ENCODE peak calls at places on chromosomes 11 and 22, in nine cellular contexts. H is ovary, Z is adrenal gland, S is A549, C is spleen, O is HCT116, A is IMR-90, Y is transverse colon, L is thyroid gland. P is an unnamed sample.
A peak's percentile ranks its signal among the peaks of the same experiment; 100 is the strongest.

GRCh38 chr11:69948256-69949141 is 129.3 kb upstream of the FGF3 start:
- DNase-seq in H (no peak), Z (no peak), S (peak; percentile 83), C (peak; percentile 57), O (peak; percentile 96), A (peak; percentile 57), Y (peak; percentile 48), L (no peak), P (no peak)

GRCh38 chr22:30453731-30454510 is 17.9 kb downstream of the SEC14L3 start:
- DNase-seq in H (no peak), Z (no peak), S (peak; percentile 31), C (no peak), O (no peak), A (no peak), Y (no peak), L (peak; percentile 58), P (no peak)

GRCh38 chr11:17774232-17775034 is 39.9 kb downstream of the KCNC1 start:
- DNase-seq in H (no peak), Z (no peak), S (no peak), C (peak; percentile 63), O (no peak), A (no peak), Y (no peak), L (no peak), P (no peak)

GRCh38 chr11:119677840-119678239 is 51.2 kb downstream of the NECTIN1 start:
- DNase-seq in H (no peak), Z (no peak), S (no peak), C (no peak), O (no peak), A (no peak), Y (no peak), L (no peak), P (no peak)

GRCh38 chr11:114398303-114398920 is 1.9 kb downstream of the C11orf71 start:
- DNase-seq in H (no peak), Z (no peak), S (no peak), C (no peak), O (no peak), A (no peak), Y (no peak), L (no peak), P (no peak)

GRCh38 chr22:33401291-33401690 is 343.1 kb upstream of the SYN3 start:
- DNase-seq in H (no peak), Z (no peak), S (peak; percentile 10), C (no peak), O (no peak), A (peak; percentile 75), Y (no peak), L (no peak), P (no peak)

GRCh38 chr11:133570376-133570775 is 38.1 kb upstream of the OPCML start:
- DNase-seq in H (no peak), Z (no peak), S (peak; percentile 3), C (no peak), O (no peak), A (no peak), Y (no peak), L (no peak), P (no peak)

GRCh38 chr11:1792461-1792860 is 28.7 kb upstream of the CTSD start:
- DNase-seq in H (no peak), Z (no peak), S (no peak), C (no peak), O (no peak), A (no peak), Y (no peak), L (no peak), P (no peak)

GRCh38 chr11:9977554-9977953 is 313.7 kb downstream of the SWAP70 start:
- DNase-seq in H (no peak), Z (no peak), S (no peak), C (no peak), O (no peak), A (no peak), Y (no peak), L (no peak), P (no peak)

GRCh38 chr11:9982127-9982795 is 311.8 kb downstream of the SBF2 start:
- DNase-seq in H (no peak), Z (no peak), S (peak; percentile 51), C (no peak), O (no peak), A (no peak), Y (no peak), L (no peak), P (no peak)

GRCh38 chr11:9980931-9981330 is 313.1 kb downstream of the SBF2 start:
- DNase-seq in H (no peak), Z (no peak), S (no peak), C (no peak), O (no peak), A (no peak), Y (no peak), L (no peak), P (no peak)

DNA sequence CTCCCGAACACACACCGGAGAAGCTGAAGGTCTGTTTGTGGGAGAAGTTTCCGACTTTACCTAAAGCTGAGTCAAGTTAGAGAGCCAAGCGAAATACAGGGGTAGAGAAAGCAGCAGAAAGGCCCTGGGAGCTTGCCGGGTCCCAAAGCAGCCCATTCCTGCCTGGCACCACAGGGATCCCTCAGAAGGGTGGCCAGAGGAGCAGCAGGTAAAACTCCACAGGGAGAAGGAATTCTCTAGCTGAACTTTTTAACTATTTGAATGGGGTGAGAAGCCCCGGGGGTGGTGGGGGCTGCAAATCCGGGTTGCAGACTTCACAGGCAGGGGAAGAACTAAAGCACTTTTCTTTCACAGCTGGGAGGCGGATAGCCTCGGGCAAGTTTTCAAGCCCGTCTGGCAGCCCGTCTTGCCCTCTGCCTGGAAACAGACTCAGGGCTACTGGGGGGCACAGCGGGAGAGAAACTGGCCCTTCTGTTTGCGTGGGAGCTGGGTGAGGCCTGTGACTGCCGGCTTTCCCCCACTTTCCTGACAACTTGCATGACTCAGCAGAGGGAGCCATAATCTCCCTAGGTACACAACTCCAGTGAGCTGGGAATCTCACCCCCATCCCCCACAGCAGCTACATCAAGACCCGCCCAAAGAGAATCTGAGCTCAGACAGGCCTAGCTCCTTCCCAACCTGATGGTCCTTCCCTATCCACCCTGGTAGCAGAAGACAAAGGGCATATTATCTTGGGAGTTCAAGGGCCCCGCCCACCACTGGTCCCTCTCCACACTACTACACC is 311.0 kb downstream of the SBF2 start:
- DNase-seq in H (no peak), Z (no peak), S (peak; percentile 97), C (no peak), O (peak; percentile 31), A (peak; percentile 40), Y (peak; percentile 38), L (no peak), P (no peak)
- H3K27ac ChIP-seq in H (no peak overlapping the region), Z (no peak overlapping the region), S (peak overlapping the region; percentile 95), C (no peak overlapping the region), O (peak overlapping the region; percentile 42), A (peak overlapping the region; percentile 35), Y (no peak overlapping the region), L (no peak overlapping the region), P (no peak overlapping the region)

GRCh38 chr22:20624161-20624616 is 116.8 kb downstream of the MED15 start:
- DNase-seq in H (no peak), Z (no peak), S (no peak), C (no peak), O (no peak), A (peak; percentile 31), Y (no peak), L (no peak), P (no peak)

GRCh38 chr22:20626811-20627210 is 119.4 kb downstream of the MED15 start:
- DNase-seq in H (no peak), Z (no peak), S (no peak), C (no peak), O (no peak), A (no peak), Y (no peak), L (no peak), P (no peak)

GRCh38 chr22:20622650-20623339 is 115.4 kb downstream of the MED15 start:
- DNase-seq in H (no peak), Z (no peak), S (no peak), C (no peak), O (no peak), A (no peak), Y (no peak), L (no peak), P (no peak)

GRCh38 chr22:20627432-20627831 is 120.0 kb downstream of the MED15 start:
- DNase-seq in H (no peak), Z (no peak), S (no peak), C (no peak), O (no peak), A (no peak), Y (no peak), L (no peak), P (no peak)

DNA sequence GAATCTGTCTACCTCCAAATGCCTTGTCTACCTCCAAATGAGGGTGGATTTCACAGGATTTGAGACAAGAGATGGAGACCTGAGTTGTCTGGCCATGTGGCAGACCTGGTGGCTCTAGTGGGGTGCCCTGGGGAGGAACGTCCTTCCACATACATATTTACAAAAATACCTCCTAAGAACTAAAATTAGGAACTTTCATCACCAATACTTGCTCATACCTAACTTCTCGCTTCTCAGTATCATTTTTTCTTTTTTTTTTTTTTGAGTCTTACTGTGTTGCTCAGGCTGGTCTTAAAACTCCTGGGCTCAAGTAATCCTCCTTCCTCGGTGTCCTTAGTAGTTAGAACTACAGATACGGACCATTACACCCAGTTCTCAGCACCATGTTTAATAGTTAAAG is 117.9 kb downstream of the MED15 start:
- DNase-seq in H (no peak), Z (no peak), S (no peak), C (no peak), O (no peak), A (no peak), Y (no peak), L (no peak), P (no peak)
- TF ChIP-seq POLR2A in H (no peak), Z (no peak), S (no peak), C (no peak), O (no peak), A (no peak), Y (no peak), L (no peak), P (no peak)

GRCh38 chr11:7300281-7300680 is 48.6 kb downstream of the SYT9 start:
- DNase-seq in H (no peak), Z (no peak), S (no peak), C (no peak), O (no peak), A (no peak), Y (no peak), L (no peak), P (no peak)

GRCh38 chr11:7303146-7303545 is 51.4 kb downstream of the SYT9 start:
- DNase-seq in H (no peak), Z (no peak), S (no peak), C (no peak), O (no peak), A (no peak), Y (no peak), L (no peak), P (no peak)

DNA sequence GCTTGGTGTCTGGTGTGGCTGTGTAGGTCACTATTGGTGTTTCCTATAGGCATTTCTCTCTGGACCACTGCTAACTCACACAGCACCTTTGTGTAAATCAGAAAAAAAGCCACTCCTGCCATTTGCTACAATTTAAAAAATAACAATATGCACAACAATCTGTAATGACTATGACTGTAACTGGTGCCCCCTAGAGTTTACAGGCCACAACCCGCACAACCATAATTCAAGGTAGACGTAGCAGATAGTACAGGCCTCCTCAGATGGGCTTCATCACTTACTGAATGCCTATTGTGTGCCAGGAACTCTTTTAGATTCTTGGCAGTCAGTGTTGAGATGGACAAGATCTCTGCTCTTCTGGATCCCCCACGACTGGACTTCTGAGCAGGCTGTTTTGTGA is 47.7 kb downstream of the SYT9 start:
- DNase-seq in H (no peak), Z (no peak), S (no peak), C (no peak), O (no peak), A (no peak), Y (no peak), L (no peak), P (no peak)
- TF ChIP-seq CTCF in H (no peak), Z (no peak), S (no peak), C (no peak), O (no peak), A (no peak), Y (no peak), L (no peak), P (no peak)

DNA sequence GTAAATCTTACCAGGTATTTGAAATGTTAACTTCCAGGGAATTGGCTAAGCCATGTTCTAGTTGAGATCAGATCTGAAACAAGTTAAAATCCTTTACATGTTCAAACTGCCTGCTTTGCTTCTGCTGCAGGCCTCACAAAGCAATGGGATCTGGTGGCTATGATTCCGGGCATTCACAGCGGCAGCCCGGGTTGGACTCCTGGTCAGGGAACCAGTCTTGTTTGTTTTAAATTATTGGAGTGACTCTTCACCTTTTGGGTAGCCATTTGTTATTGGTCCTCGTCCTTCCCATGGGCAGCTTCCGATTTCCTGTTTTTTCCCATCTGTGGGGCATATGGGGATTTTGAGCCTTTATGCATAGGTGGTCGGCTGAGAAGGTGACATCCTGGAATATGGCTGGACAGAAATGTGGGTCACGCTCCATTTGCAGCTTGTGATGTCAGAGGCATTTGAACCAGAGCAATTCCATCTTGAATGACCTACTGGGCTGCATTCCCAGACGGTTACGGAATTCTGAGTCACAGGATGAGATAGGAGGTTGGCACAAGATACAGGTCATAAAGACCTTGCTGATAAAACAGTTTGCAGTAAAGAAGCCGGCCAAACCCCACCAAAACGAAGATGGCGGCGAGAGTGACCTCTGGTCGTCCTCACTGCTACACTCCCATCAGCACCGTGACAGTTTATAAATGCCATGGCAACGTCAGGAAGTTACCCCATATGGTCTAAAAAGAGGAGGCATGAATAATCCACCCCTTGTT is 20.1 kb upstream of the GSTP1 start:
- DNase-seq in H (peak; percentile 82), Z (peak; percentile 86), S (peak; percentile 94), C (no peak), O (peak; percentile 76), A (peak; percentile 96), Y (peak; percentile 71), L (peak; percentile 74), P (peak; percentile 60)
- H3K27ac ChIP-seq in H (no peak overlapping the region), Z (peak overlapping the region; percentile 72), S (peak overlapping the region; percentile 77), C (no peak overlapping the region), O (no peak overlapping the region), A (no peak overlapping the region), Y (peak overlapping the region; percentile 42), L (peak overlapping the region; percentile 97), P (no peak overlapping the region)

P was measured in right lobe of liver.